ENCODE peak calls at places on chromosomes 5 and 9, in seven cellular contexts. One of them, this sample, is unnamed.

GRCh38 chr5:15993934-15994333 is 185.7 kb downstream of the MARCHF11 start:
- DNase-seq in lower leg skin: no peak
- DNase-seq in B cell: no peak
- DNase-seq in AG09309: no peak
- DNase-seq in neural progenitor cell: no peak
- DNase-seq in cardiac fibroblast: peak; percentile 39
- DNase-seq in nephron progenitor cell: no peak
- DNase-seq in this sample: no peak

GRCh38 chr5:66929281-66929680 is 267.3 kb downstream of the CD180 start:
- DNase-seq in nephron progenitor cell: no peak
- DNase-seq in lower leg skin: no peak
- DNase-seq in neural progenitor cell: no peak
- DNase-seq in cardiac fibroblast: no peak
- DNase-seq in AG09309: no peak
- DNase-seq in B cell: no peak
- DNase-seq in this sample: no peak

GRCh38 chr9:133002147-133003070 is 23.9 kb downstream of the GFI1B start:
- DNase-seq in nephron progenitor cell: no peak
- DNase-seq in neural progenitor cell: no peak
- DNase-seq in B cell: no peak
- DNase-seq in AG09309: no peak
- DNase-seq in lower leg skin: no peak
- DNase-seq in cardiac fibroblast: no peak
- DNase-seq in this sample: no peak

GRCh38 chr9:31103836-31104235 is 1280.6 kb upstream of the ACO1 start:
- DNase-seq in lower leg skin: no peak
- DNase-seq in nephron progenitor cell: no peak
- DNase-seq in neural progenitor cell: no peak
- DNase-seq in cardiac fibroblast: no peak
- DNase-seq in AG09309: no peak
- DNase-seq in B cell: no peak
- DNase-seq in this sample: no peak

GRCh38 chr9:77663754-77664153 is 15.6 kb upstream of the GNA14 start:
- DNase-seq in neural progenitor cell: no peak
- DNase-seq in cardiac fibroblast: peak; percentile 59
- DNase-seq in nephron progenitor cell: no peak
- DNase-seq in B cell: no peak
- DNase-seq in lower leg skin: no peak
- DNase-seq in AG09309: no peak
- DNase-seq in this sample: no peak

GRCh38 chr5:40224421-40224820 is 455.3 kb upstream of the PTGER4 start:
- DNase-seq in cardiac fibroblast: peak; percentile 78
- DNase-seq in B cell: no peak
- DNase-seq in neural progenitor cell: no peak
- DNase-seq in lower leg skin: no peak
- DNase-seq in AG09309: no peak
- DNase-seq in nephron progenitor cell: no peak
- DNase-seq in this sample: no peak

GRCh38 chr5:10507575-10508024 is 56.3 kb upstream of the ANKRD33B start:
- DNase-seq in nephron progenitor cell: peak; percentile 39
- DNase-seq in neural progenitor cell: no peak
- DNase-seq in AG09309: no peak
- DNase-seq in lower leg skin: no peak
- DNase-seq in cardiac fibroblast: no peak
- DNase-seq in B cell: no peak
- DNase-seq in this sample: no peak

GRCh38 chr5:17132444-17133083 is 84.9 kb upstream of the BASP1 start:
- DNase-seq in AG09309: no peak
- DNase-seq in B cell: peak; percentile 28
- DNase-seq in cardiac fibroblast: peak; percentile 74
- DNase-seq in nephron progenitor cell: no peak
- DNase-seq in lower leg skin: no peak
- DNase-seq in neural progenitor cell: peak; percentile 43
- DNase-seq in this sample: no peak

GRCh38 chr5:120326651-120327050 is 137.4 kb upstream of the PRR16 start:
- DNase-seq in AG09309: no peak
- DNase-seq in lower leg skin: no peak
- DNase-seq in nephron progenitor cell: no peak
- DNase-seq in B cell: no peak
- DNase-seq in neural progenitor cell: no peak
- DNase-seq in cardiac fibroblast: no peak
- DNase-seq in this sample: no peak

DNA sequence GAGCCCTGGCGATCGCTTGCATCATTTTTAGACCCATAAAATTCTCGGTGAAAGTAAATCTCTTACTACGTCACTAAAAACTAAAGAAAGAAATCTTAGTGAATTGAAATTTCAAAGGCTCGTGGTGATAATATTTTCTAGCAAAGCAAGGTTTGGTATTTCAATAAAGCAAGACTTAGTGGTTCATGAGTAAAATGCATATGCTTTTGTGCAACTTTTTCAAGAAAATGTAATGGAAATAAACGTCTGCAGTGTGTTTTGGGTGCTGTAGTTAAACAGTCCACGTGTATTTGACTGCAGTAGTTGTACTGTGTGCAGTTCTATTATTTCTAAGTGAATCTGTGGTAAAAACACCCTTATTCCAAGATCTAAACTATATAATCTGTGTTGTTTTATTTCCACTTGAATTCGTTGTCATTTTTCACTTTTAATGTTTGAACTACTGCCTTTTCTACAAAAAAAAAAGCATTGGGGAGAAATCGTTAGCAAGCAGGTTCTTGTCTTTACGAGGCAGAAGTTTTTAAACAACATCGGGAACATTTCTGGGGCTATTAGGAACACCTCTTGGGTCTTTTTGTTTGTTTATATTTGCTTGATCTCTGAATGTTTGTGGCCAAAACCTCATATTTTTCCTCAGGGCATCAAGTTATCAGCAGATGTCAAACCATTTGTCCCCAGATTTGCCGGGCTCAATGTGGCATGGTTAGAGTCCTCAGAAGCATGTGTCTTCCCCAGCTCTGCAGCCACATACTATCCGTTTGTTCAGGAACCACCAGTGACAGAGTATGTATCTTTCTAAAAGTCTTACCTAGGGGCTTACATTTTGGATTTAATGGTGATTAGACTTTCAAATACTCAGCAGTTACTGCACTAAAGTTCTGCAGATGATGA is 960 bp downstream of the SECISBP2 start:
- DNase-seq in B cell: no peak
- DNase-seq in neural progenitor cell: no peak
- DNase-seq in AG09309: no peak
- DNase-seq in cardiac fibroblast: no peak
- DNase-seq in lower leg skin: no peak
- DNase-seq in nephron progenitor cell: no peak
- DNase-seq in this sample: no peak
- TF ChIP-seq CTCF in B cell: peak; percentile 49
- TF ChIP-seq CTCF in neural progenitor cell: no peak
- TF ChIP-seq CTCF in AG09309: peak; percentile 67
- TF ChIP-seq CTCF in cardiac fibroblast: no peak
- TF ChIP-seq CTCF in lower leg skin: no peak
- TF ChIP-seq CTCF in nephron progenitor cell: peak; percentile 77
- TF ChIP-seq CTCF in this sample: no peak

DNA sequence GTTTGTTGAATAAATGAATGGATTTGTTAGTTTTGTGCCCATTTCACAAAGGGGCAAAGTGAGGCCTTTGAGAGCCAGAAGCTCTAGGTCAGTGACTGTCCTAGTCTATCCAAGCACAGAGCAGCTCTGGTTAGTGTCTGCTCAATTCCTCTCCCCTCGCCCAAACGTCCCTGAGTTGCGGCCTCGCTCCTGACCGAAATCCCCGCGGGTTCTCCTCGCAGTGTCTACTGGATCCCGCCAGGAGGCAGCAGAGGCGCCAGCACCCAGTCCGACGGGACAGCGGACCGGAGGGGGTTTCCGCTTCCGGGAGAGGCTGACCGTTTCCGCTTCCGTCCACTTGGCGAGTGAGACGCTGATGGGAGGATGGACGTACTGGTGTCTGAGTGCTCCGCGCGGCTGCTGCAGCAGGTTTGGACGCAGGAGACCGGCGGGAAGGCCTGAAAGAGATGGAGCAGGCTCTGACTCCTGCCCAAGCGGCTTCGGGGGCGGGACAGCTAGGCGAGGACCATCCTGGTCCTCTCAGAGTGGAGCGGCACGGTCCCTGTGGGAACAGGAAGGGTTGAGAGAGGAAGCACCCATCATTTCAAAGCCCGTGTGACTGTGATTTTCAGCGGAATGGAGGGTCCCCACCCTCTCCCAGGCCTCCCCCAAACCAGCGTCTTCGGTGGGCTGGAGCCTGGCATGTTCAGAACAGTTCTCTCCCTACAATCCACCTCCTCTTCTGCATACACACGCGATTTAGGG is at the start of gene RARS1:
- DNase-seq in B cell: peak; percentile 86
- DNase-seq in lower leg skin: peak; percentile 91
- DNase-seq in neural progenitor cell: peak; percentile 97
- DNase-seq in nephron progenitor cell: peak; percentile 95
- DNase-seq in AG09309: peak; percentile 73
- DNase-seq in cardiac fibroblast: peak; percentile 94
- DNase-seq in this sample: peak; percentile 97
- TF ChIP-seq CTCF in B cell: peak; percentile 93
- TF ChIP-seq CTCF in lower leg skin: no peak
- TF ChIP-seq CTCF in neural progenitor cell: peak; percentile 87
- TF ChIP-seq CTCF in nephron progenitor cell: peak; percentile 90
- TF ChIP-seq CTCF in AG09309: peak; percentile 99
- TF ChIP-seq CTCF in cardiac fibroblast: peak; percentile 99
- TF ChIP-seq CTCF in this sample: peak; percentile 92

DNA sequence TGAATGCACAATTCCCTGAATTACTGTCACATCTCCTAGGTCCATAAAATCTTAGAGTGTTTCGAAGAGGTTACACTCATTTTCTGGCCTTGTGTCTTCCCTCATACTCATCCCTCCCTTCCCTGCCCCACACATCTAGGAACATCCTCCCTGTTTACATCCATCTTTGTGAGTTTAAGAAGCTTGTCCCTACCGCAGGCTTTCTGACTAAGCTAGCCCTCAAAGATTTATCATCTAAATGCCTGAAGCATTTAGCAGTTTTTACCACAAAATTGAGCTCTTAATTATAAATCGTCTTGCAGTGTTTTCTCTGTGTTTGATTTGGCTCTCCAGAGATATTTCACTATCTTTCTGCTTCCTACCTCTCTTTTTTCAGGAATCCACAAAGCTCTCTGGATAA is 374.8 kb downstream of the KIAA0825 start:
- DNase-seq in cardiac fibroblast: no peak
- DNase-seq in neural progenitor cell: no peak
- DNase-seq in lower leg skin: no peak
- DNase-seq in nephron progenitor cell: no peak
- DNase-seq in AG09309: peak; percentile 45
- DNase-seq in B cell: no peak
- DNase-seq in this sample: no peak
- TF ChIP-seq CTCF in cardiac fibroblast: no peak
- TF ChIP-seq CTCF in neural progenitor cell: no peak
- TF ChIP-seq CTCF in lower leg skin: no peak
- TF ChIP-seq CTCF in nephron progenitor cell: no peak
- TF ChIP-seq CTCF in AG09309: no peak
- TF ChIP-seq CTCF in B cell: no peak
- TF ChIP-seq CTCF in this sample: no peak

GRCh38 chr5:180823346-180823745 is 20.7 kb upstream of the MGAT1 start:
- DNase-seq in cardiac fibroblast: no peak
- DNase-seq in lower leg skin: no peak
- DNase-seq in neural progenitor cell: no peak
- DNase-seq in AG09309: no peak
- DNase-seq in B cell: no peak
- DNase-seq in nephron progenitor cell: no peak
- DNase-seq in this sample: no peak
- TF ChIP-seq CTCF in cardiac fibroblast: no peak
- TF ChIP-seq CTCF in lower leg skin: no peak
- TF ChIP-seq CTCF in neural progenitor cell: no peak
- TF ChIP-seq CTCF in AG09309: no peak
- TF ChIP-seq CTCF in B cell: no peak
- TF ChIP-seq CTCF in nephron progenitor cell: no peak
- TF ChIP-seq CTCF in this sample: no peak

This sample was measured in osteocyte.